ENCODE peak calls at places on chromosome 21, in nine cellular contexts. P, F, D, Q, U, S, I, L and B are unnamed samples.

GRCh38 chr21:44736291-44737004 is 25.1 kb upstream of the TSPEAR start:
- DNase-seq in L (no peak), Q (no peak), F (no peak), I (no peak), D (no peak), S (no peak), U (no peak), P (no peak), B (peak)

GRCh38 chr21:45644041-45644906 is 749 bp downstream of the PCBP3 start:
- DNase-seq in P (no peak), I (no peak), L (no peak), S (no peak), Q (no peak), D (peak), U (no peak), F (no peak), B (no peak)

GRCh38 chr21:31505975-31506374 is 153.5 kb upstream of the SOD1 start:
- DNase-seq in P (no peak), D (no peak), F (no peak), U (no peak), S (no peak), I (no peak), Q (no peak), L (no peak), B (no peak)

GRCh38 chr21:33875026-33875695 is 40.4 kb downstream of the ATP5PO start:
- DNase-seq in L (no peak), Q (no peak), U (no peak), P (no peak), D (no peak), F (no peak), I (no peak), S (no peak), B (no peak)

GRCh38 chr21:34235514-34235913 is 128.3 kb upstream of the KCNE2 start:
- DNase-seq in S (no peak), P (no peak), I (no peak), D (no peak), Q (no peak), U (no peak), L (no peak), F (no peak), B (no peak)

GRCh38 chr21:14559144-14559543 is 13.0 kb upstream of the SAMSN1 start:
- DNase-seq in S (no peak), I (no peak), F (no peak), P (no peak), Q (no peak), U (no peak), D (no peak), L (no peak), B (no peak)

GRCh38 chr21:43855955-43856354 is 9.1 kb upstream of the AGPAT3 start:
- DNase-seq in I (no peak), L (no peak), P (no peak), D (no peak), F (no peak), Q (no peak), S (no peak), U (no peak), B (no peak)

GRCh38 chr21:34808569-34809204 is 139.9 kb downstream of the CLIC6 start:
- DNase-seq in I (no peak), L (peak), Q (no peak), D (no peak), S (peak), U (no peak), P (no peak), F (no peak), B (no peak)

GRCh38 chr21:28674807-28675206 is 317.9 kb downstream of the LTN1 start:
- DNase-seq in Q (no peak), U (no peak), D (no peak), I (no peak), P (no peak), L (no peak), S (no peak), F (no peak), B (no peak)

GRCh38 chr21:46063227-46063626 is 34.7 kb upstream of the COL6A2 start:
- DNase-seq in L (no peak), I (no peak), P (peak), D (no peak), S (no peak), U (no peak), F (no peak), Q (no peak), B (no peak)

GRCh38 chr21:41584603-41585176 is 76.7 kb upstream of the TMPRSS2 start:
- DNase-seq in I (no peak), P (no peak), D (no peak), L (no peak), S (no peak), U (no peak), F (no peak), Q (no peak), B (no peak)

GRCh38 chr21:46017695-46018094 is 36.1 kb downstream of the COL6A1 start:
- DNase-seq in L (no peak), P (no peak), I (no peak), S (peak), F (no peak), U (no peak), D (no peak), Q (no peak), B (no peak)

GRCh38 chr21:22231013-22231412 is 1232.8 kb downstream of the NCAM2 start:
- DNase-seq in S (no peak), L (no peak), I (no peak), Q (no peak), U (no peak), P (no peak), D (no peak), F (no peak), B (no peak)

GRCh38 chr21:37564924-37565529 is 198.5 kb downstream of the DYRK1A start:
- DNase-seq in F (peak), P (no peak), S (peak), I (no peak), Q (no peak), U (no peak), L (peak), D (no peak), B (no peak)

GRCh38 chr21:46294647-46295176 is 8.6 kb downstream of the YBEY start:
- DNase-seq in D (no peak), P (no peak), I (no peak), L (peak), F (no peak), Q (no peak), S (peak), U (no peak), B (no peak)

GRCh38 chr21:14361958-14362357 is 21.0 kb downstream of the HSPA13 start:
- DNase-seq in L (peak), I (no peak), U (no peak), S (peak), Q (no peak), F (no peak), D (no peak), P (no peak), B (no peak)

GRCh38 chr21:45982758-45983731 is 1.5 kb downstream of the COL6A1 start:
- DNase-seq in S (no peak), P (no peak), L (no peak), Q (no peak), F (peak), U (no peak), I (no peak), D (peak), B (no peak)

GRCh38 chr21:46155514-46156377 is at the start of gene FTCD:
- DNase-seq in U (no peak), F (no peak), S (no peak), P (no peak), Q (no peak), L (no peak), I (no peak), D (no peak), B (peak)

GRCh38 chr21:37060296-37060695 is 12.6 kb downstream of the PIGP start:
- DNase-seq in D (peak), S (peak), F (peak), Q (no peak), L (peak), U (no peak), I (peak), P (peak), B (no peak)

GRCh38 chr21:42654179-42654912 is 925 bp downstream of the PDE9A start:
- DNase-seq in I (no peak), F (peak), S (no peak), Q (no peak), U (no peak), D (peak), P (no peak), L (no peak), B (no peak)

GRCh38 chr21:45200596-45201296 is 86.9 kb downstream of the POFUT2 start:
- DNase-seq in Q (no peak), L (no peak), P (no peak), D (no peak), F (no peak), S (no peak), U (no peak), I (no peak), B (no peak)

GRCh38 chr21:45244799-45245340 is 42.8 kb downstream of the POFUT2 start:
- DNase-seq in I (no peak), P (no peak), D (no peak), Q (no peak), L (no peak), U (no peak), S (no peak), F (no peak), B (no peak)

GRCh38 chr21:18253809-18254208 is 9.2 kb downstream of the CHODL start:
- DNase-seq in I (no peak), P (no peak), D (no peak), S (no peak), F (no peak), L (no peak), U (no peak), Q (no peak), B (no peak)

GRCh38 chr21:34892196-34892595 is 156.9 kb downstream of the RUNX1 start:
- DNase-seq in D (no peak), Q (no peak), S (peak), L (peak), I (no peak), U (no peak), P (no peak), F (no peak), B (no peak)

GRCh38 chr21:28587748-28588147 is 404.9 kb downstream of the LTN1 start:
- DNase-seq in D (no peak), Q (no peak), F (no peak), L (no peak), U (no peak), I (no peak), S (no peak), P (no peak), B (no peak)

GRCh38 chr21:44795342-44795741 is 6.3 kb downstream of the UBE2G2 start:
- DNase-seq in Q (no peak), S (no peak), D (no peak), L (no peak), P (no peak), U (no peak), F (no peak), I (no peak), B (no peak)

GRCh38 chr21:43375827-43376795 is 50.8 kb downstream of the SIK1 start:
- DNase-seq in S (no peak), U (no peak), I (no peak), F (no peak), P (no peak), L (no peak), Q (no peak), D (no peak), B (no peak)

GRCh38 chr21:46050651-46051378 is 47.1 kb upstream of the COL6A2 start:
- DNase-seq in U (no peak), S (no peak), F (no peak), Q (no peak), L (no peak), P (peak), D (no peak), I (no peak), B (peak)

GRCh38 chr21:41783476-41784150 is 16.8 kb upstream of the RIPK4 start:
- DNase-seq in Q (no peak), D (no peak), S (peak), I (no peak), F (peak), U (no peak), P (no peak), L (peak), B (no peak)

GRCh38 chr21:31370893-31371652 is 27.0 kb upstream of the TIAM1 start:
- DNase-seq in Q (no peak), U (no peak), S (peak), I (no peak), L (no peak), P (no peak), F (no peak), D (no peak), B (no peak)

GRCh38 chr21:45078877-45079281 is 4.5 kb downstream of the ADARB1 start:
- DNase-seq in P (no peak), S (peak), D (no peak), L (peak), I (peak), F (no peak), U (peak), Q (peak), B (no peak)

GRCh38 chr21:38853421-38853919 is 47.7 kb downstream of the ETS2 start:
- DNase-seq in Q (no peak), P (no peak), I (no peak), S (peak), F (no peak), U (no peak), L (peak), D (no peak), B (no peak)

GRCh38 chr21:14547834-14548513 is 1.9 kb upstream of the SAMSN1 start:
- DNase-seq in S (no peak), D (no peak), L (no peak), Q (no peak), U (no peak), P (no peak), F (no peak), I (no peak), B (no peak)

GRCh38 chr21:45405819-45406762 is 1.1 kb downstream of the COL18A1 start:
- DNase-seq in P (no peak), Q (no peak), I (no peak), L (no peak), S (peak), F (peak), U (no peak), D (peak), B (no peak)

GRCh38 chr21:46065215-46065992 is 32.5 kb upstream of the COL6A2 start:
- DNase-seq in F (no peak), U (no peak), P (peak), D (no peak), S (peak), L (peak), I (no peak), Q (no peak), B (peak)

GRCh38 chr21:40847956-40848355 is 998 bp upstream of the DSCAM start:
- DNase-seq in P (no peak), S (no peak), I (no peak), L (no peak), D (peak), Q (no peak), U (no peak), F (no peak), B (no peak)